ENCODE peak calls at places on chromosome 11, in five cellular contexts. One of them, this sample, is unnamed.

GRCh38 chr11:17813391-17814059 is 78.9 kb downstream of the KCNC1 start:
- DNase-seq in neuronal stem cell: no peak
- DNase-seq in GM23248: no peak
- DNase-seq in endothelial cell of umbilical vein: peak; percentile 14
- DNase-seq in neural progenitor cell: no peak
- DNase-seq in this sample: no peak

GRCh38 chr11:114075891-114076441 is 16.5 kb downstream of the ZBTB16 start:
- DNase-seq in neural progenitor cell: peak; percentile 71
- DNase-seq in GM23248: peak; percentile 85
- DNase-seq in neuronal stem cell: peak; percentile 32
- DNase-seq in endothelial cell of umbilical vein: peak; percentile 57
- DNase-seq in this sample: no peak

GRCh38 chr11:210122-210802 is 2.8 kb downstream of the RIC8A start:
- DNase-seq in GM23248: peak; percentile 92
- DNase-seq in neural progenitor cell: no peak
- DNase-seq in neuronal stem cell: no peak
- DNase-seq in endothelial cell of umbilical vein: no peak
- DNase-seq in this sample: no peak

GRCh38 chr11:468493-468892 is 18.4 kb downstream of the PTDSS2 start:
- DNase-seq in GM23248: no peak
- DNase-seq in endothelial cell of umbilical vein: no peak
- DNase-seq in neural progenitor cell: no peak
- DNase-seq in neuronal stem cell: no peak
- DNase-seq in this sample: no peak

GRCh38 chr11:870127-870413 is 27.4 kb downstream of the TSPAN4 start:
- DNase-seq in neuronal stem cell: no peak
- DNase-seq in endothelial cell of umbilical vein: no peak
- DNase-seq in neural progenitor cell: no peak
- DNase-seq in GM23248: no peak
- DNase-seq in this sample: no peak

GRCh38 chr11:119100246-119100959 is 1.2 kb downstream of the DPAGT1 start:
- DNase-seq in endothelial cell of umbilical vein: peak; percentile 50
- DNase-seq in GM23248: peak; percentile 65
- DNase-seq in neural progenitor cell: peak; percentile 55
- DNase-seq in neuronal stem cell: no peak
- DNase-seq in this sample: no peak

GRCh38 chr11:31968774-31969433 is 122.0 kb upstream of the RCN1 start:
- DNase-seq in GM23248: peak; percentile 94
- DNase-seq in neuronal stem cell: no peak
- DNase-seq in neural progenitor cell: no peak
- DNase-seq in endothelial cell of umbilical vein: no peak
- DNase-seq in this sample: no peak

GRCh38 chr11:121035823-121036222 is 11.9 kb downstream of the TBCEL start:
- DNase-seq in endothelial cell of umbilical vein: no peak
- DNase-seq in neural progenitor cell: no peak
- DNase-seq in GM23248: no peak
- DNase-seq in neuronal stem cell: no peak
- DNase-seq in this sample: peak; percentile 64

GRCh38 chr11:1763336-1763795 is 361 bp downstream of the CTSD start:
- DNase-seq in neuronal stem cell: no peak
- DNase-seq in GM23248: no peak
- DNase-seq in neural progenitor cell: no peak
- DNase-seq in endothelial cell of umbilical vein: no peak
- DNase-seq in this sample: peak; percentile 8

GRCh38 chr11:41053894-41054293 is 405.6 kb downstream of the LRRC4C start:
- DNase-seq in endothelial cell of umbilical vein: no peak
- DNase-seq in neural progenitor cell: no peak
- DNase-seq in neuronal stem cell: no peak
- DNase-seq in GM23248: no peak
- DNase-seq in this sample: no peak

GRCh38 chr11:102452461-102453285 is at the start of gene TMEM123:
- DNase-seq in neural progenitor cell: peak; percentile 90
- DNase-seq in endothelial cell of umbilical vein: peak; percentile 76
- DNase-seq in GM23248: peak; percentile 82
- DNase-seq in neuronal stem cell: peak; percentile 73
- DNase-seq in this sample: peak; percentile 92

GRCh38 chr11:14784230-14784629 is 107.8 kb downstream of the CYP2R1 start:
- DNase-seq in neural progenitor cell: no peak
- DNase-seq in neuronal stem cell: no peak
- DNase-seq in endothelial cell of umbilical vein: no peak
- DNase-seq in GM23248: no peak
- DNase-seq in this sample: no peak

GRCh38 chr11:6315811-6316425 is 4.4 kb downstream of the CAVIN3 start:
- DNase-seq in endothelial cell of umbilical vein: peak; percentile 51
- DNase-seq in GM23248: peak; percentile 86
- DNase-seq in neuronal stem cell: peak; percentile 64
- DNase-seq in neural progenitor cell: peak; percentile 90
- DNase-seq in this sample: peak; percentile 57

GRCh38 chr11:128190312-128190711 is 397.0 kb downstream of the ETS1 start:
- DNase-seq in endothelial cell of umbilical vein: no peak
- DNase-seq in neural progenitor cell: no peak
- DNase-seq in neuronal stem cell: no peak
- DNase-seq in GM23248: no peak
- DNase-seq in this sample: no peak

GRCh38 chr11:108405706-108406105 is 61.6 kb downstream of the C11orf65 start:
- DNase-seq in GM23248: peak; percentile 19
- DNase-seq in endothelial cell of umbilical vein: no peak
- DNase-seq in neuronal stem cell: no peak
- DNase-seq in neural progenitor cell: no peak
- DNase-seq in this sample: no peak

GRCh38 chr11:108398439-108398838 is 68.9 kb downstream of the C11orf65 start:
- DNase-seq in GM23248: no peak
- DNase-seq in neural progenitor cell: no peak
- DNase-seq in endothelial cell of umbilical vein: no peak
- DNase-seq in neuronal stem cell: no peak
- DNase-seq in this sample: no peak

GRCh38 chr11:108403072-108403471 is 64.3 kb downstream of the C11orf65 start:
- DNase-seq in GM23248: no peak
- DNase-seq in endothelial cell of umbilical vein: no peak
- DNase-seq in neural progenitor cell: no peak
- DNase-seq in neuronal stem cell: no peak
- DNase-seq in this sample: no peak
- H3K9ac ChIP-seq in GM23248: no peak overlapping the region
- H3K9ac ChIP-seq in endothelial cell of umbilical vein: no peak overlapping the region
- H3K9ac ChIP-seq in neural progenitor cell: no peak overlapping the region
- H3K9ac ChIP-seq in neuronal stem cell: no peak overlapping the region
- H3K9ac ChIP-seq in this sample: no peak overlapping the region

GRCh38 chr11:34653031-34653430 is 32.1 kb downstream of the EHF start:
- DNase-seq in GM23248: no peak
- DNase-seq in neuronal stem cell: no peak
- DNase-seq in endothelial cell of umbilical vein: no peak
- DNase-seq in neural progenitor cell: no peak
- DNase-seq in this sample: no peak

GRCh38 chr11:34655335-34656008 is 34.6 kb downstream of the EHF start:
- DNase-seq in neural progenitor cell: no peak
- DNase-seq in endothelial cell of umbilical vein: no peak
- DNase-seq in GM23248: peak; percentile 89
- DNase-seq in neuronal stem cell: no peak
- DNase-seq in this sample: no peak

GRCh38 chr11:34654491-34655334 is 33.8 kb downstream of the EHF start:
- DNase-seq in endothelial cell of umbilical vein: no peak
- DNase-seq in neural progenitor cell: no peak
- DNase-seq in GM23248: peak; percentile 75
- DNase-seq in neuronal stem cell: no peak
- DNase-seq in this sample: no peak

GRCh38 chr11:34652191-34652958 is 31.5 kb downstream of the EHF start:
- DNase-seq in neuronal stem cell: no peak
- DNase-seq in neural progenitor cell: no peak
- DNase-seq in GM23248: no peak
- DNase-seq in endothelial cell of umbilical vein: no peak
- DNase-seq in this sample: no peak

GRCh38 chr11:34653851-34654490 is 33.1 kb downstream of the EHF start:
- DNase-seq in neuronal stem cell: no peak
- DNase-seq in endothelial cell of umbilical vein: no peak
- DNase-seq in GM23248: peak; percentile 96
- DNase-seq in neural progenitor cell: peak; percentile 11
- DNase-seq in this sample: no peak
- H3K9ac ChIP-seq in neuronal stem cell: no peak overlapping the region
- H3K9ac ChIP-seq in endothelial cell of umbilical vein: no peak overlapping the region
- H3K9ac ChIP-seq in GM23248: peak overlapping the region; percentile 37
- H3K9ac ChIP-seq in neural progenitor cell: no peak overlapping the region
- H3K9ac ChIP-seq in this sample: no peak overlapping the region

GRCh38 chr11:25066706-25067105 is 569.9 kb downstream of the LUZP2 start:
- DNase-seq in neural progenitor cell: no peak
- DNase-seq in endothelial cell of umbilical vein: no peak
- DNase-seq in GM23248: no peak
- DNase-seq in neuronal stem cell: no peak
- DNase-seq in this sample: peak; percentile 91
- H3K9ac ChIP-seq in neural progenitor cell: no peak overlapping the region
- H3K9ac ChIP-seq in endothelial cell of umbilical vein: no peak overlapping the region
- H3K9ac ChIP-seq in GM23248: no peak overlapping the region
- H3K9ac ChIP-seq in neuronal stem cell: no peak overlapping the region
- H3K9ac ChIP-seq in this sample: peak overlapping the region; percentile 5

GRCh38 chr11:65557280-65558001 is 718 bp downstream of the LTBP3 start:
- DNase-seq in endothelial cell of umbilical vein: peak; percentile 23
- DNase-seq in neural progenitor cell: peak; percentile 67
- DNase-seq in neuronal stem cell: no peak
- DNase-seq in GM23248: peak; percentile 47
- DNase-seq in this sample: no peak

GRCh38 chr11:65554842-65555395 is 3.2 kb downstream of the LTBP3 start:
- DNase-seq in endothelial cell of umbilical vein: no peak
- DNase-seq in GM23248: no peak
- DNase-seq in neural progenitor cell: no peak
- DNase-seq in neuronal stem cell: no peak
- DNase-seq in this sample: no peak

GRCh38 chr11:65556470-65557279 is 1.5 kb downstream of the LTBP3 start:
- DNase-seq in GM23248: peak; percentile 52
- DNase-seq in endothelial cell of umbilical vein: peak; percentile 29
- DNase-seq in neural progenitor cell: no peak
- DNase-seq in neuronal stem cell: no peak
- DNase-seq in this sample: no peak

GRCh38 chr11:65554057-65554818 is 3.9 kb downstream of the LTBP3 start:
- DNase-seq in neural progenitor cell: no peak
- DNase-seq in neuronal stem cell: no peak
- DNase-seq in GM23248: no peak
- DNase-seq in endothelial cell of umbilical vein: no peak
- DNase-seq in this sample: no peak

DNA sequence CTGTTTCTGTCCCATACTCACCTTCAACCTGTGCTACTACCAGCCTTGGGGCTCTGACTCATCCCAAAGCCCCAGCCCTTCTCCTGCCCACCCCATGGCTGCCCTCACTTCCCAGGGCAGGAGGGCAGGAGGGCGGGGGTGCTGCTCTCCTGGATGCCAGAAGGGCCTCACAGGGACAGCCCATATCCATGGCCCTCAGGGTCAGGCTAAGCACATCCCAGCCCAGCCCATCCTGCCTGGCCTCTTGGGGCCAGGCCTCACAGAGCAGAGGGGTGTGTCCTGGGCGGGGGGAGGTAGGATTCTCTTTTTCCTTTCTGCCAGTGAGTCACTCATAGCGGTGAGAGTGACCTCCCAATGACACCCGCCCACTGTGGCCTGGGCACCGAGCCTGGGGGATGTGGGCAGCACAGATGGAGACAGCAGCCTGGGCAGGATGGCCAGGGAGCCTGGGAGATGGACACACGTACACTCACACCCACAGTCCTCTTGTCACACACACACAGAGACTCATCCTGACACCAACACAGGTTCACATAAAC is 2.4 kb downstream of the LTBP3 start:
- DNase-seq in GM23248: peak; percentile 95
- DNase-seq in neural progenitor cell: no peak
- DNase-seq in neuronal stem cell: no peak
- DNase-seq in endothelial cell of umbilical vein: peak; percentile 71
- DNase-seq in this sample: no peak
- H3K9ac ChIP-seq in GM23248: peak overlapping the region; percentile 87
- H3K9ac ChIP-seq in neural progenitor cell: no peak overlapping the region
- H3K9ac ChIP-seq in neuronal stem cell: no peak overlapping the region
- H3K9ac ChIP-seq in endothelial cell of umbilical vein: no peak overlapping the region
- H3K9ac ChIP-seq in this sample: no peak overlapping the region

GRCh38 chr11:44557464-44557863 is 8.0 kb upstream of the CD82 start:
- DNase-seq in endothelial cell of umbilical vein: no peak
- DNase-seq in neuronal stem cell: no peak
- DNase-seq in neural progenitor cell: no peak
- DNase-seq in GM23248: no peak
- DNase-seq in this sample: no peak
- H3K9ac ChIP-seq in endothelial cell of umbilical vein: no peak overlapping the region
- H3K9ac ChIP-seq in neuronal stem cell: no peak overlapping the region
- H3K9ac ChIP-seq in neural progenitor cell: no peak overlapping the region
- H3K9ac ChIP-seq in GM23248: no peak overlapping the region
- H3K9ac ChIP-seq in this sample: no peak overlapping the region

DNA sequence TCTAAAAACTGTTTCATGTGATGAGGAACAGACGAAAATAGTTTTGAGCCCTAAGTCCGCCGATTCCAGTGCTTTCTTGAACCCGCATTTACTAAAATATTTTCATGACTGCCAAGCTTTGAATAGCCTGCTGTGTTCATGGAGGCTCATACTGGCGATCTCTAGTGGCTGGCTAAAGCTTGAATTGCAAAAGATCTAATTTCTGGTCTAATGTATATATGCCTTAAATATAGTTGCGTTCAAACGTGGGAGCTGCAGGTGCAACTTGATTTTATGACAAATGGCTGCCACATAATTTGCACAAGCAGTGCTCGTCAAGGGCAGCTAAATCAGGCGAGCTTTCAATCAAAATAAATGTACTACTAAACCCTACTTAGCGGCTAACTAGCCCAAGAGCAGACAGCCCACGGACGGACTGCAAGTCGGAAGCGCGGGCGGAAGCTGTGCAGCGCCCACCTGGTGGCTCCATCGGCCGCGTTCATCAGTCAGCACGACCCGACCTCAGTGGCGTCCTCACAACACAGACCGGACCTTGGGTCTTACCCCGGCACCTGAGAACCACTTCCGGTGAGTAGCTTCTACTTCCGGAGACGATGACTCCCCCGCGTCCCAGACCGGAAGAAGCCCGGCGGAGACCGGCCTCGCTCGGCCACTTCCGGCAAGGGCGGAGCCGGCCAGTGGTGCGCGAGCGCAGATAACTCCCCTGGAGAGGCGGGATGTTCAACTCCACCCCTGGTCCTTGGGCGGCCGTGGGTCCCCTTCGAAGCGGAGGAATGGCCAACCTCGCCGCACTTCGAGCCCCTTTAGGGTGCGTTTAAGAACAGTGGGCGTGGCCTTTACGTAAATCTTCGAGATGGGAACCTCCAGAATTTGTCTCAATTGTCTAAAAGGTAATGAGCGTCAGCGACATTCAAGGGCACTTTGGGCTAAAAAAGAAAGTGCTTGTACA is 6.1 kb downstream of the RPL27A start:
- DNase-seq in neuronal stem cell: peak; percentile 91
- DNase-seq in neural progenitor cell: peak; percentile 97
- DNase-seq in endothelial cell of umbilical vein: peak; percentile 93
- DNase-seq in GM23248: peak; percentile 99
- DNase-seq in this sample: peak; percentile 99
- H3K9ac ChIP-seq in neuronal stem cell: peak overlapping the region; percentile 94
- H3K9ac ChIP-seq in neural progenitor cell: peak overlapping the region; percentile 31
- H3K9ac ChIP-seq in endothelial cell of umbilical vein: peak overlapping the region; percentile 56
- H3K9ac ChIP-seq in GM23248: peak overlapping the region; percentile 81
- H3K9ac ChIP-seq in this sample: peak overlapping the region; percentile 69

This sample was measured in MM.1S.